ENCODE peak calls at places on chromosomes 6 and 20, in seven cellular contexts. Y, U, X, D, B, T and N are unnamed samples.

GRCh38 chr6:14996892-14997291 is 249.0 kb upstream of the JARID2 start:
- DNase-seq in B (no peak), X (no peak), U (no peak), T (no peak), Y (no peak), D (no peak), N (no peak)

GRCh38 chr20:36542516-36543186 is 1.3 kb downstream of the MYL9 start:
- DNase-seq in Y (no peak), U (no peak), T (no peak), B (no peak), D (no peak), X (no peak), N (no peak)

GRCh38 chr6:18253635-18254034 is 10.7 kb downstream of the DEK start:
- DNase-seq in X (no peak), T (no peak), Y (no peak), B (no peak), D (no peak), U (no peak), N (no peak)

GRCh38 chr6:158323561-158323958 is 11.3 kb downstream of the TULP4 start:
- DNase-seq in U (no peak), Y (no peak), D (no peak), T (no peak), X (no peak), B (no peak), N (no peak)

GRCh38 chr20:48727226-48727625 is 100.6 kb downstream of the PREX1 start:
- DNase-seq in D (no peak), Y (no peak), U (no peak), T (no peak), B (no peak), X (no peak), N (no peak)

GRCh38 chr20:21048841-21049273 is 57.3 kb downstream of the LINC00237 start:
- DNase-seq in D (no peak), U (peak; percentile 7), T (peak; percentile 17), Y (peak; percentile 5), X (peak; percentile 8), B (no peak), N (no peak)

GRCh38 chr6:98835149-98836024 is 1.0 kb downstream of the POU3F2 start:
- DNase-seq in Y (no peak), D (no peak), B (no peak), T (no peak), X (no peak), U (peak; percentile 54), N (no peak)

GRCh38 chr20:45905505-45906079 is 6.4 kb downstream of the PLTP start:
- DNase-seq in D (peak; percentile 87), T (no peak), X (no peak), U (no peak), B (no peak), Y (no peak), N (no peak)

GRCh38 chr20:22577515-22578220 is 6.7 kb downstream of the FOXA2 start:
- DNase-seq in U (peak; percentile 40), Y (no peak), X (no peak), T (no peak), D (no peak), B (no peak), N (no peak)

GRCh38 chr20:5642155-5642981 is 107.8 kb upstream of the SHLD1 start:
- DNase-seq in T (no peak), D (no peak), Y (no peak), X (no peak), B (peak; percentile 62), U (no peak), N (peak; percentile 36)

GRCh38 chr20:38060536-38060935 is 27.0 kb downstream of the RPRD1B start:
- DNase-seq in D (no peak), X (no peak), Y (no peak), B (no peak), U (no peak), T (no peak), N (no peak)

GRCh38 chr6:149499066-149499465 is 14.3 kb upstream of the ZC3H12D start:
- DNase-seq in U (peak; percentile 58), X (no peak), T (no peak), B (peak; percentile 28), Y (no peak), D (peak; percentile 35), N (no peak)

GRCh38 chr6:158567871-158568401 is 8.0 kb downstream of the TMEM181 start:
- DNase-seq in U (no peak), D (no peak), B (no peak), Y (peak; percentile 10), X (no peak), T (no peak), N (no peak)

GRCh38 chr20:63915471-63915870 is 20.5 kb downstream of the DNAJC5 start:
- DNase-seq in Y (no peak), X (no peak), D (no peak), B (no peak), U (no peak), T (no peak), N (no peak)

GRCh38 chr6:13581700-13582229 is 7.4 kb downstream of the SIRT5 start:
- DNase-seq in D (no peak), T (no peak), U (no peak), X (no peak), B (no peak), Y (no peak), N (no peak)

GRCh38 chr6:125307150-125307838 is 5.5 kb upstream of the HDDC2 start:
- DNase-seq in U (no peak), X (no peak), T (no peak), Y (no peak), B (no peak), D (no peak), N (no peak)

GRCh38 chr6:20952605-20953004 is 418.3 kb downstream of the CDKAL1 start:
- DNase-seq in T (no peak), X (no peak), B (peak; percentile 25), U (peak; percentile 53), D (peak; percentile 0), Y (no peak), N (no peak)

GRCh38 chr6:41577865-41578713 is 31.9 kb downstream of the FOXP4 start:
- DNase-seq in U (peak; percentile 61), T (no peak), B (no peak), Y (no peak), X (no peak), D (no peak), N (no peak)